ENCODE peak calls at places on chromosomes 16 and 17, in five cellular contexts. K is endothelial cell of umbilical vein, S is A549, N is left ventricle myocardium inferior, H is tibial nerve. G is an unnamed sample.
A peak's percentile ranks its signal among the peaks of the same experiment; 100 is the strongest.

GRCh38 chr16:84825896-84826557 is 6.2 kb downstream of the CRISPLD2 start:
- DNase-seq in K (no peak), N (no peak), S (no peak), H (no peak), G (no peak)

GRCh38 chr17:58364270-58364942 is 12.4 kb upstream of the SUPT4H1 start:
- DNase-seq in K (no peak), H (no peak), S (no peak), N (no peak), G (no peak)

GRCh38 chr16:59170065-59170712 is 436.1 kb upstream of the GOT2 start:
- DNase-seq in K (no peak), H (no peak), S (no peak), N (no peak), G (no peak)

GRCh38 chr17:75454193-75454592 is 2.2 kb upstream of the TMEM94 start:
- DNase-seq in K (no peak), N (no peak), S (no peak), H (no peak), G (no peak)

GRCh38 chr17:41974658-41975057 is 8.1 kb downstream of the CNP start:
- DNase-seq in N (no peak), H (no peak), K (no peak), S (no peak), G (no peak)

GRCh38 chr17:57604771-57605733 is 140.0 kb downstream of the CCDC182 start:
- DNase-seq in K (no peak), H (no peak), N (peak; percentile 54), S (no peak), G (no peak)

GRCh38 chr16:80751167-80751566 is 53.2 kb downstream of the CDYL2 start:
- DNase-seq in K (peak; percentile 51), S (no peak), N (no peak), H (no peak), G (peak; percentile 32)

GRCh38 chr16:700684-701584 is 4.7 kb downstream of the FBXL16 start:
- DNase-seq in H (no peak), K (no peak), S (no peak), N (no peak), G (no peak)

GRCh38 chr17:14838567-14838966 is 426.6 kb downstream of the PMP22 start:
- DNase-seq in H (no peak), S (no peak), N (no peak), K (no peak), G (no peak)

GRCh38 chr16:4266372-4266771 is 6.5 kb downstream of the TFAP4 start:
- DNase-seq in H (no peak), N (no peak), S (peak; percentile 77), K (no peak), G (no peak)

GRCh38 chr17:69578385-69578936 is 164.0 kb downstream of the MAP2K6 start:
- DNase-seq in N (no peak), H (no peak), S (no peak), K (no peak), G (no peak)

DNA sequence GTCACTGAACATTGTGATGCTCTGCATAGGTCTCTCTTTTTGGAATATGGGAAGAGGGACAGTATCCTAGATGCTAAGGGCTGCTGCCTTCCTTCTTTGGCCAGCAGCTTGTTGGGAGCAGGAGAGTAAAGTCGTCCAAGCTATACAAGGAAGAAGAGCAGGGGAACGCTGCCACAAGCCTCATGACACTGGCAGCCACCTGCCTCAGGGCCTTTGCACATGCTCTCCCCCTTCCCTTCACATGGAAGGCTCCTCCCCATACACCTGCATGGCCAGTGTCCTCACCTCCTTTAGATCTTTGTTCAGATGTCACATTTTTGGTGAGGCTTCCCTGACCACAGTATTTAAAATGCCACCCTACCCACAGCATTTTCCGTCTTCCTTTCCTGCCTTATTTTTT is 78.1 kb upstream of the CRHR1 start:
- DNase-seq in H (no peak), S (no peak), K (no peak), N (no peak), G (no peak)
- H3K27ac ChIP-seq in H (no peak overlapping the region), S (peak overlapping the region; percentile 9), K (no peak overlapping the region), N (no peak overlapping the region), G (no peak overlapping the region)

DNA sequence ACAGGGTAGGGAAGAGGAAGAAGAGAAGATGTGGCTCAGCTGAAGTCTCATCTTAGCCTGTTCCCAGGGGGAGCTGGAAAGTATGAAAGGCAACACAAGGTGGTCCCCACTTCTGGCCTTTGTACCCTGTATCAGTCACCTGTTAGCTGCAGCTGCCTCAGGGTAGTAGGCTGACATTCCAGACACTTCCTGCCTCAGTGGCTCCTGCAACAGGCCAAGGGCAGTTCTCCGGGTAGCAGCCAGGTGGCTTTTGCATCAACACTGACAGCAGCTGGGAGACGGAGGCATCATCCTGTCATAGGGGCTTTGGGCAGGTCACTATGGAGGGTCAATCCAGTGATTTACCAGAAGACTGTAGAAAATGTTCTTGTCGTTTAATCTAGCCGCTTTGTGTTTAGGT is 124.0 kb downstream of the RGS9 start:
- DNase-seq in N (no peak), S (no peak), H (no peak), K (no peak), G (no peak)
- TF ChIP-seq CTCF in N (no peak), S (no peak), H (no peak), K (no peak), G (no peak)

DNA sequence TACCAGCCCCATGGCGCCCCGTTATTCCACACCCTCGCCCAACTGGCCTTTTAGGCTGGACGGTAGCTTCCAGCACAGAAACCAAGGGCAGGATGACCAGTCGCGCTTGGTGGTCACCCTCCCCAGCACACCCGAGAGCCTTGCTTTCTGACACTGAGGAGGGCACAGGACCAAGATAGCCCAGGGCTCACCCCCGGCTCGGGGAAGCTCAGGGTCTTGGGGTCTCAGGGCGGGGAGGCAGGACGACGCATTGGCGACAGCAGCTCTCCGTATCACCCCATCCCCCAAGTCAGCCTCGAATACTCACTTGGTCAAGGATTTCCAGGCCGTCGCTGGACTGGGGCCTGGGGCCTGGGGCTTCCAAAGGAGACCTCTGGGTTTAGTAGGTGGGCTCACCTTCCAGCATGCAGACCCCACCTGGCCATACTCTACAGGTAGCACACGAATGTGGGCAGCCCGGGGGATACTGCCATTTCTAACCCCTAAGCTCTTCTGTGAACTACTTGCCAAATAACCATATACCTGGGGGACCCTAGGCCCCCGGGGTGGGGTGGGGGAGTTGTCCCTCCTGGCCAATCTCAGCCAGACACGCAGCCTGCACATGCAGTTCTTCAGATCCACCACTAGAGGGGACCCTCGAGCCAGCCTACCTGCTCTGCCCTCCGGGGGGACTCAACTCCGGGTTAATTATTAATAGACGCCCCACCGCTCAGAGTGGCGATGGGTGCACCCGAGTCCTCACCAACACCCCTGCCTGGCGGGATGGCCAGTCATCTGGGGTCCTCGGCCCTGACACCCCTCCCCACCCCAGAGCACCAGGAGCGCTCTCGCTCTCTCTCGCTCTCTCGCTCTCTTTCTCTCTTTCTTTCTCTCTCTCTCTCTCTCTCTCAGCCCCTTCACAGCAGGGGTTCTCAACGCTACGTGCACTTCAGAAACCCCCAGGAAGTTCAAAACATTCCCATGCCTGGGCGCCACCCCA is 30.0 kb downstream of the TBC1D16 start:
- DNase-seq in S (peak; percentile 60), N (no peak), K (peak; percentile 48), H (no peak), G (peak; percentile 60)
- H3K4me3 ChIP-seq in S (peak overlapping the region; percentile 33), N (peak overlapping the region; percentile 37), K (no peak overlapping the region), H (no peak overlapping the region), G (no peak overlapping the region)

DNA sequence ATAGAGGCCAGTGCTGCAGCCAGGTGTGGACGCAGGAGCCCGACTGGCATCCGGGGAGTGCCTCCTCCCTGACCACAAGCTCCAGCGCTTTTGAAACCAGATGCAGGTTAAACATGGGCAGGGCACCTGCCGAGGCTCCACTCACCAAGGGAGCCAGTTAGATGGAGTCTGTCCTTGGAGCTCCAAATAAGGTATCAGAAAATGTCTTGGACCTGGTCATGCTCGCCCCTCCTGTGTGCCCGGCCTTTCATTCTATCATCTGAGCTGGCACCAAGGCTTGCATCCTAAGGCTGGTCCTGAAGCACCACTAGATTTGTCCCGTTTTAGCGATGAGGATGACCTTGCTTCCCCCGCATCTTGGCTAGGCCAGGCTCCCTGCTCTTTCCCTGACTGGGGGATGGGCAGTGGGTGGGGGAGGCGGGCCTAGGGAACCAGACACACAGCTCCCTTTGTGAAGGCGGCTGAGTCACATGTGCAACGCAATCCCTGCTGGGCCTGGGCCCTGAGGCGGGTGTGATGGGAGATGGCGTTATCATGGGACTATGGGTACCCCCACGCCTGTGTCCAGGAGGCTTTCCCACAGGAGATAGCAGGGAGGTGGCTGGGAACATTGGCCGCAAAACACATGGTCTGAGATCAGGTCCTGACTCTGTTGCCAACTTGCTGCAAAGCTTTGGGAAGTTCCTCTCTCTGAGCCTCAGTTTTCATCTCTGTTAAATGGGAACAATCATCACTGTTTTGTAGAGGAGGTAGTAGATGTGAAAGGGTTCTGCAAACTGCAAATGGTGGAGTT is 5.0 kb upstream of the ADGRG1 start:
- DNase-seq in H (peak; percentile 49), K (no peak), S (peak; percentile 87), N (no peak), G (no peak)
- H3K27ac ChIP-seq in H (peak overlapping the region; percentile 61), K (no peak overlapping the region), S (peak overlapping the region; percentile 98), N (no peak overlapping the region), G (no peak overlapping the region)

GRCh38 chr16:88061346-88062110 is 110.3 kb downstream of the BANP start:
- DNase-seq in H (no peak), N (no peak), S (no peak), K (no peak), G (no peak)

GRCh38 chr16:88062341-88062861 is 111.2 kb downstream of the BANP start:
- DNase-seq in K (no peak), S (no peak), H (no peak), N (peak; percentile 44), G (no peak)

GRCh38 chr16:88059701-88060386 is 108.6 kb downstream of the BANP start:
- DNase-seq in K (no peak), N (peak; percentile 5), H (no peak), S (no peak), G (no peak)

GRCh38 chr16:88058817-88059216 is 107.6 kb downstream of the BANP start:
- DNase-seq in S (no peak), K (no peak), H (no peak), N (peak; percentile 4), G (no peak)

DNA sequence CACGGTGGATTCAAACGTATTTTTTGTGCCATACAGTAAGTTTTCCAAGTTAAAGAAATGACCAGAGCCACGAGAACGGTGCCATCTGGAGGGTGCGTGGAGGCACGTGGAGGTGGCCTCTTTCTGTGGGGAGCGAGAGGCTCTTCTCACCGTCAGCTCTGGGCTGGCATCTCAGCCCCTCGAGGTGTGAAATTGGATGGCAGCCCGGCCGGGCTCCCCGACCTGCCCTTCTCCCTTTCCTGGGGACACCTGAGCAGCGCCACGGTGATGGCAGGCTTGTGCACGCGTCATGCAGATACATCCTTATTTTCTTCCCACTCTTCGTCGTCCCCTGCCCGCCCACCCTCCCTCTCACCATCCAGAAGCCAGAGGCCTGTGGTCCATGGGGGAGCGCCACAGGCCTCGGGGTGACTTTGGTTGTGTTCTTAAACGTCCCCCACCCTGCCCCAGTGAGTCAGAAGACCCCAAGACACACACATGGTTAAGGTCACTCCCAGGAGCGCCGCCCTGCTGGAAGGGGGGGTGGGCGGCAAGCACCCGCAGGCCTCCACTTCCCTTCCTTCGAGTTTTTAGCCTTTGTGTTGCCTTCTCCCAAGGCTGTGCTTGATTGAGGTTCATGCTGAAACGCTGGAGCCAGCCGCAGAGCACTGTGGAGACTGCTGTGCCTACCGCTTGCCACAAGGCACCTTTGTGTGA is 109.4 kb downstream of the BANP start:
- DNase-seq in K (no peak), S (no peak), H (no peak), N (no peak), G (no peak)
- TF ChIP-seq CTCF in K (no peak), S (no peak), H (no peak), N (no peak), G (no peak)